ENCODE peak calls at places on chromosomes 5 and 9, in four cellular contexts. N is right atrium auricular region, T is ovary, Z is mammary epithelial cell. D is an unnamed sample.

GRCh38 chr9:38046669-38047300 is 22.2 kb downstream of the SHB start:
- DNase-seq in N (no peak), T (no peak), Z (peak; percentile 88), D (peak; percentile 83)

GRCh38 chr5:89313804-89314588 is 431.0 kb upstream of the MEF2C start:
- DNase-seq in N (no peak), T (no peak), Z (peak; percentile 95), D (peak; percentile 22)

GRCh38 chr9:131330814-131331600 is 41.5 kb downstream of the PLPP7 start:
- DNase-seq in N (no peak), T (no peak), Z (no peak), D (no peak)

GRCh38 chr9:17669206-17669605 is 90.3 kb downstream of the SH3GL2 start:
- DNase-seq in N (no peak), T (no peak), Z (no peak), D (no peak)

GRCh38 chr5:129652353-129653138 is 95.3 kb upstream of the MINAR2 start:
- DNase-seq in N (no peak), T (no peak), Z (peak; percentile 47), D (peak; percentile 82)

GRCh38 chr5:90813392-90813791 is 254.8 kb downstream of the ADGRV1 start:
- DNase-seq in N (no peak), T (no peak), Z (no peak), D (no peak)

GRCh38 chr9:109063765-109064164 is 50.5 kb upstream of the CTNNAL1 start:
- DNase-seq in N (no peak), T (no peak), Z (peak; percentile 14), D (no peak)

GRCh38 chr5:115626444-115626823 is 598 bp upstream of the TMED7 start:
- DNase-seq in N (no peak), T (no peak), Z (no peak), D (no peak)

GRCh38 chr9:105246656-105247162 is 2.3 kb downstream of the SLC44A1 start:
- DNase-seq in N (no peak), T (no peak), Z (no peak), D (no peak)

GRCh38 chr9:105245720-105246161 is 1.3 kb downstream of the SLC44A1 start:
- DNase-seq in N (no peak), T (no peak), Z (no peak), D (no peak)

GRCh38 chr9:105243935-105244273 is 547 bp upstream of the SLC44A1 start:
- DNase-seq in N (no peak), T (no peak), Z (no peak), D (no peak)

GRCh38 chr9:105244274-105244995 is at the start of gene SLC44A1:
- DNase-seq in N (peak; percentile 96), T (peak; percentile 95), Z (peak; percentile 97), D (peak; percentile 93)

DNA sequence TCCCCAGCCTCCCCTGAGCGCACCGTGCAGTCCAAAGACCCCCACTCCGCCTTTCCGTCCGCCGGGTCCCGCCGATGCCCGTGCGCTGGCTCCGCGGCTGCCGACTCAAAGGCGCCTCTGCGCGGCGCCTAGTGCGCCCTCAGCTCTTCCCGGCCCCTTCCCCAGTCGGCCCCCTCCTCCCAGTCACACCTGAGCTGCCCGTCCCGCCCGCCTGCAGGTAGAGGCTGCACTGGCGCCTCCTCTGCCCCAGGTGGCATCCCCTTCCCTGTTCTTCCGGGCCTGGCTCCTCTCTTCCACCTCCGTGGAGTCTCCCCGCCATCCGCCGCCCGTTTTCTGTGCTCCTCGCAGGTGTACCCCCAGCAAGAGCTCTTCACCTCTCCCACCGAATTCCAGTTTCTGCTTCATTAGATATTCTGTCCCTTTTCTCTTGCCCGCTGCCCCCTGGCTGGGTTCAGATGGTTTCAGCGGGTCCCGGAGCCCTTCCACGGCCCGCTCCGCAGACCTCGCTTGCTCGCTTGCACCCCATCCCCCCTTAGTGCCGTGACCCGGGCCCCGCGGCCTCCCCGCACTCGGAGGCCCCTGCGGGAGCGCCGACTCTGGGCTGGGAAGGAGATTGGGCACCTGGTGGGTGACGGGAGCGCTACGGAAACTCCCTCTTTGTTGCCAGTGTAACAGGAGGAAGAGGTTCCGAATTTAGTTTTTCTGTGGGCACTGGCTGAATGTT is 707 bp downstream of the SLC44A1 start:
- DNase-seq in N (no peak), T (peak; percentile 37), Z (peak; percentile 76), D (peak; percentile 80)
- TF ChIP-seq CTCF in N (no peak), T (no peak), Z (peak; percentile 78), D (peak; percentile 56)

GRCh38 chr9:35733109-35733541 is 659 bp downstream of the CREB3 start:
- DNase-seq in N (no peak), T (no peak), Z (peak; percentile 82), D (peak; percentile 87)
- H3K27ac ChIP-seq in N (peak overlapping the region; percentile 96), T (peak overlapping the region; percentile 96), Z (peak overlapping the region; percentile 70), D (peak overlapping the region; percentile 95)

GRCh38 chr9:15135167-15135792 is 171.7 kb downstream of the TTC39B start:
- DNase-seq in N (peak; percentile 73), T (peak; percentile 54), Z (peak; percentile 57), D (peak; percentile 63)
- TF ChIP-seq CTCF in N (peak; percentile 91), T (peak; percentile 63), Z (peak; percentile 88), D (peak; percentile 88)

GRCh38 chr9:101448680-101449070 is 13.1 kb upstream of the ALDOB start:
- DNase-seq in N (no peak), T (no peak), Z (no peak), D (no peak)
- H3K27ac ChIP-seq in N (peak overlapping the region; percentile 85), T (no peak overlapping the region), Z (no peak overlapping the region), D (no peak overlapping the region)

DNA sequence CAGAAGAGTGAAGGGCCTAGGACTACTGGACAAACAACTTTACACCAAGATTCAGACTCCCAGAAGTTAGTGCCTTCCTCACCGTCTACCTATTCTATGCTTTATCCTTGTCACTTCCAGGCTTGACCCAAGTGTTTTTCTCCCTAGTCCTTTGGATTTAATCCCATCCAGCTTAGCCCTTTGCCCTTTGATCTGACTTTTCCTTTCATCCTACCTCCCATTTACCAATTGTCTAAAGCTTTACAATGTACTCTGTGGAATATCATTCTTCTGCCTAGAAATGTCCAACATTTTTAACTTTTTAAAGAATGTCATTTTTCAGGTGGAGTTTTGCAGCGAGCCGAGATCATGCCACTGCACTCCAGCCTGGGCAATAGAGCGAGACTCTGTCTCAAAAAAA is 292.1 kb downstream of the EPB41L4A start:
- DNase-seq in N (no peak), T (no peak), Z (no peak), D (no peak)
- TF ChIP-seq CTCF in N (no peak), T (no peak), Z (no peak), D (no peak)

GRCh38 chr5:134506054-134507039 is 19.1 kb upstream of the JADE2 start:
- DNase-seq in N (peak; percentile 84), T (peak; percentile 39), Z (peak; percentile 19), D (peak; percentile 55)
- H3K27ac ChIP-seq in N (peak overlapping the region; percentile 68), T (no peak overlapping the region), Z (no peak overlapping the region), D (peak overlapping the region; percentile 97)

DNA sequence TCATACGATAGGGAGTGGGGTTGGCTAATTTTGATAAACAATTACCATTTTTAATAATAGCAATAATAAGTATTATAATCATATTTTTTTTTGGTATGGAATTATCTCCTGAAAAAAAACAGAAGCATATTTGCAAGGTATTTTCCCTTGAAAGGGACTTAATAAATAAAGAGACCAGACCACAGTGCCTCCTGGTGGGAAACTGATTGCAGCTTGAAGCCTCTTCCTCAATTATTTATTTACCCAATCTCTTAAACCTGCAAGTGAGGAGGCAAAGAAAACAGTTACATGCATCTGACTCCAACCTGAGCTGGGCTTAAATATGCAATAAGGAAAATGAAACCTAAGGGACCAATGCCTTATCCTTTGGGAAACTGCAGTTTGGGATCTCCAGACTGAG is 388.1 kb upstream of the ACO1 start:
- DNase-seq in N (no peak), T (no peak), Z (no peak), D (no peak)
- TF ChIP-seq CTCF in N (no peak), T (no peak), Z (no peak), D (no peak)

GRCh38 chr5:179550511-179551342 is at the start of gene RUFY1:
- DNase-seq in N (peak; percentile 65), T (peak; percentile 79), Z (peak; percentile 78), D (peak; percentile 82)

GRCh38 chr5:179549973-179550510 is 312 bp upstream of the RUFY1 start:
- DNase-seq in N (peak; percentile 78), T (no peak), Z (no peak), D (no peak)

GRCh38 chr5:179554981-179555380 is 4.6 kb downstream of the RUFY1 start:
- DNase-seq in N (no peak), T (no peak), Z (no peak), D (no peak)

GRCh38 chr5:179553006-179553405 is 2.7 kb downstream of the RUFY1 start:
- DNase-seq in N (no peak), T (no peak), Z (no peak), D (no peak)

DNA sequence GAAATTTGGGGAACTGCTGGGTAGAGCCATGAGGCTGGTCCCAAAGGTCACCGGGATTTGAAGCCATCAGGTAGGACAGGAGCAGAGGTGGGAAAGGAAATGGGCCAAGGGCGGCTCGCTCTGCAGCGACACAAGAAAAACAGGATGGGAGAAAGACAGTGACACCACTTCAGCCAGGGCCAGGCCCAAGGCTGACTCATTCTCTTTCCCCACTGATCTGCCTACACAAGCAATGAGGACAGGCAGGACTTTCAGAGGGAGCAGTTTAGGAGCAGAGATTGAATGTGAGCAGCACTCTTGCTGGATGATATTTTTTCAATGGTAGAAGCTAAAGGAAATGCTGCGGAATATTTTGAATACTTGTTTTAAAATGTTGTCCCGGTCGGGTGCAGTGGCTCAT is 3.5 kb downstream of the RUFY1 start:
- DNase-seq in N (no peak), T (no peak), Z (peak; percentile 67), D (peak; percentile 59)
- H3K27ac ChIP-seq in N (peak overlapping the region; percentile 23), T (no peak overlapping the region), Z (peak overlapping the region; percentile 3), D (peak overlapping the region; percentile 67)

DNA sequence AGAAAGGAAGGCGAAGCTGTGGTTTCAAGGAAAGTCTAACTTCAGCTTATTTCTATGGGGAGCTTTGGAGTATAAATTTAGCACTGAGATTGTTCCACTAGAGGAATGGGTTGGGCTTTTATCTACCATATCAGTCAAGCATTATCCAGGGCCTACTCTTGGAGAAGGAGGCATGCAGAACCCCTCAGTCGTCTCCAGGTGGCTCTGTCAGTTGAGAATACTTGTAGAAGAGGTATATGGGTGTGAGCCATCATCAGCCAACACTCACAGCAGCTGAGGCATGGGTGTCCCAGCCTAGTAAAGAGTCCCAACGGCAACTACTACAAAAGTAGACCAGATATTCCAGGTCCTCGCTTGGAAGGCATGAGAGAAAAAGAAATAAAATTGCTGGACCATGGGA is 548.5 kb upstream of the GRAMD2B start:
- DNase-seq in N (no peak), T (no peak), Z (peak; percentile 33), D (no peak)
- TF ChIP-seq CTCF in N (no peak), T (no peak), Z (peak; percentile 33), D (no peak)